ENCODE peak calls at places on chromosomes 5 and 9, in four cellular contexts. Z, D, N and R are unnamed samples.

GRCh38 chr9:124005372-124005771 is 6.2 kb upstream of the LHX2 start:
- DNase-seq in Z (no peak), D (no peak), N (no peak), R (no peak)

GRCh38 chr5:115816226-115817042 is at the start of gene CDO1:
- DNase-seq in Z (no peak), D (peak; percentile 19), N (no peak), R (no peak)

GRCh38 chr9:130939405-130939941 is 426 bp upstream of the FIBCD1 start:
- DNase-seq in Z (no peak), D (no peak), N (no peak), R (no peak)

GRCh38 chr5:122129332-122129731 is at the start of gene ZNF474:
- DNase-seq in Z (no peak), D (peak; percentile 98), N (peak; percentile 93), R (peak; percentile 75)

GRCh38 chr9:89312154-89312616 is 1.2 kb downstream of the CKS2 start:
- DNase-seq in Z (no peak), D (peak; percentile 37), N (no peak), R (no peak)

GRCh38 chr9:128160603-128160987 is 530 bp downstream of the BBLN start:
- DNase-seq in Z (peak; percentile 37), D (no peak), N (no peak), R (no peak)

GRCh38 chr5:56692359-56693219 is 122.8 kb upstream of the MAP3K1 start:
- DNase-seq in Z (no peak), D (no peak), N (no peak), R (no peak)

GRCh38 chr9:74496819-74497749 is at the start of gene RORB:
- DNase-seq in Z (no peak), D (peak; percentile 17), N (no peak), R (no peak)

GRCh38 chr5:141420855-141421488 is at the start of gene PCDHGA11:
- DNase-seq in Z (no peak), D (no peak), N (no peak), R (no peak)

GRCh38 chr5:14901462-14902051 is 30.0 kb upstream of the ANKH start:
- DNase-seq in Z (no peak), D (no peak), N (no peak), R (no peak)

GRCh38 chr9:72363226-72363625 is 1.8 kb downstream of the ZFAND5 start:
- DNase-seq in Z (no peak), D (peak; percentile 5), N (no peak), R (no peak)

GRCh38 chr9:68690088-68690487 is 15.0 kb upstream of the PIP5K1B start:
- DNase-seq in Z (no peak), D (peak; percentile 31), N (no peak), R (peak; percentile 26)

GRCh38 chr9:123660691-123661090 is 269.2 kb downstream of the DENND1A start:
- DNase-seq in Z (no peak), D (no peak), N (no peak), R (no peak)

GRCh38 chr5:71841107-71841506 is 122.0 kb downstream of the CARTPT start:
- DNase-seq in Z (no peak), D (no peak), N (no peak), R (no peak)

GRCh38 chr5:168086736-168087135 is 204.7 kb upstream of the WWC1 start:
- DNase-seq in Z (no peak), D (no peak), N (no peak), R (no peak)

GRCh38 chr5:148911386-148911785 is 85.0 kb downstream of the ADRB2 start:
- DNase-seq in Z (no peak), D (no peak), N (no peak), R (no peak)

GRCh38 chr5:122154491-122154890 is 25.1 kb downstream of the ZNF474 start:
- DNase-seq in Z (no peak), D (no peak), N (no peak), R (no peak)

GRCh38 chr5:158484968-158485367 is 614.7 kb downstream of the EBF1 start:
- DNase-seq in Z (no peak), D (no peak), N (no peak), R (no peak)

GRCh38 chr5:167573274-167574127 is 717.9 kb upstream of the WWC1 start:
- DNase-seq in Z (no peak), D (no peak), N (no peak), R (no peak)

GRCh38 chr9:124280176-124280691 is 22.5 kb downstream of the NEK6 start:
- DNase-seq in Z (no peak), D (peak; percentile 54), N (no peak), R (peak; percentile 88)